ENCODE peak calls at places on chromosomes 12 and 14, in ten cellular contexts. B is GM12864; U is T-helper 9 cell; H is upper lobe of right lung; G is suprapubic skin; C is central memory CD4-positive, alpha-beta T cell; V is HEK293T; A is OCI-M1; F is renal cortical epithelial cell; N is left cardiac atrium. O is an unnamed sample.

GRCh38 chr14:32559048-32559447 is 229.9 kb downstream of the AKAP6 start:
- DNase-seq in B (no peak), U (no peak), H (no peak), G (no peak), C (no peak), V (no peak), A (no peak), F (no peak), N (no peak), O (no peak)

GRCh38 chr12:95397566-95397965 is 76.4 kb upstream of the METAP2 start:
- DNase-seq in B (no peak), U (no peak), H (no peak), G (no peak), C (no peak), V (no peak), A (no peak), F (no peak), N (no peak), O (no peak)

GRCh38 chr14:88667555-88668273 is 104.9 kb downstream of the ZC3H14 start:
- DNase-seq in B (peak; percentile 75), U (peak; percentile 3), H (peak; percentile 51), G (no peak), C (peak; percentile 54), V (peak; percentile 72), A (peak; percentile 61), F (peak; percentile 84), N (no peak), O (peak; percentile 18)

GRCh38 chr12:73361156-73361866 is 1089.1 kb downstream of the TRHDE start:
- DNase-seq in B (no peak), U (no peak), H (no peak), G (no peak), C (no peak), V (no peak), A (no peak), F (peak; percentile 45), N (no peak), O (no peak)

GRCh38 chr12:4134833-4135597 is 138.5 kb upstream of the CCND2 start:
- DNase-seq in B (no peak), U (no peak), H (no peak), G (no peak), C (no peak), V (no peak), A (no peak), F (no peak), N (no peak), O (no peak)

GRCh38 chr14:85764809-85765208 is 234.9 kb downstream of the FLRT2 start:
- DNase-seq in B (no peak), U (no peak), H (no peak), G (no peak), C (no peak), V (no peak), A (no peak), F (no peak), N (no peak), O (no peak)

GRCh38 chr12:45532113-45532512 is 197.4 kb upstream of the ARID2 start:
- DNase-seq in B (no peak), U (no peak), H (no peak), G (no peak), C (no peak), V (no peak), A (peak; percentile 17), F (no peak), N (no peak), O (no peak)

GRCh38 chr12:17478908-17479673 is 610.9 kb downstream of the RERGL start:
- DNase-seq in B (no peak), U (no peak), H (no peak), G (no peak), C (no peak), V (no peak), A (no peak), F (no peak), N (no peak), O (no peak)

GRCh38 chr14:35949933-35950332 is 123.8 kb downstream of the BRMS1L start:
- DNase-seq in B (no peak), U (no peak), H (no peak), G (no peak), C (no peak), V (peak; percentile 6), A (no peak), F (peak; percentile 38), N (no peak), O (no peak)

GRCh38 chr12:32541754-32542374 is 137.2 kb upstream of the DNM1L start:
- DNase-seq in B (no peak), U (no peak), H (no peak), G (no peak), C (no peak), V (no peak), A (no peak), F (peak; percentile 73), N (no peak), O (no peak)

GRCh38 chr12:1644523-1645438 is 15.8 kb downstream of the WNT5B start:
- DNase-seq in B (no peak), U (no peak), H (peak; percentile 75), G (no peak), C (no peak), V (no peak), A (no peak), F (peak; percentile 42), N (peak; percentile 71), O (no peak)

GRCh38 chr14:99461411-99461810 is 19.2 kb downstream of the SETD3 start:
- DNase-seq in B (no peak), U (no peak), H (no peak), G (no peak), C (no peak), V (no peak), A (no peak), F (no peak), N (no peak), O (no peak)

GRCh38 chr12:13229504-13229903 is 33.0 kb downstream of the EMP1 start:
- DNase-seq in B (no peak), U (no peak), H (no peak), G (no peak), C (no peak), V (no peak), A (no peak), F (no peak), N (no peak), O (no peak)

GRCh38 chr14:91170504-91171121 is 56.7 kb downstream of the DGLUCY start:
- DNase-seq in B (no peak), U (no peak), H (no peak), G (no peak), C (no peak), V (no peak), A (no peak), F (no peak), N (peak; percentile 43), O (no peak)

GRCh38 chr12:76460807-76461206 is 98.8 kb downstream of the OSBPL8 start:
- DNase-seq in B (no peak), U (no peak), H (no peak), G (no peak), C (no peak), V (no peak), A (no peak), F (no peak), N (no peak), O (no peak)

GRCh38 chr14:62179367-62180018 is 417.3 kb downstream of the SNAPC1 start:
- DNase-seq in B (peak; percentile 30), U (no peak), H (no peak), G (no peak), C (no peak), V (peak; percentile 66), A (peak; percentile 59), F (peak; percentile 53), N (peak; percentile 46), O (no peak)

GRCh38 chr14:95490727-95491451 is 25.6 kb downstream of the SYNE3 start:
- DNase-seq in B (no peak), U (no peak), H (no peak), G (no peak), C (no peak), V (no peak), A (no peak), F (peak; percentile 70), N (peak; percentile 74), O (no peak)

GRCh38 chr14:23435540-23436326 is at the start of gene MYH7:
- DNase-seq in B (no peak), U (no peak), H (no peak), G (peak; percentile 48), C (no peak), V (no peak), A (no peak), F (no peak), N (no peak), O (no peak)

GRCh38 chr12:95701722-95702418 is 88.7 kb downstream of the NTN4 start:
- DNase-seq in B (no peak), U (no peak), H (no peak), G (no peak), C (no peak), V (no peak), A (no peak), F (peak; percentile 52), N (no peak), O (no peak)

O was measured in HuH-7.5.